ENCODE peak calls at places on chromosomes 3 and 15, in five cellular contexts. F is HepG2, O is IMR-90, S is A549, L is HCT116. Y is an unnamed sample.

GRCh38 chr15:88627463-88627862 is 6.3 kb downstream of the AEN start:
- DNase-seq in S (no peak), L (no peak), O (no peak), F (no peak), Y (no peak)

GRCh38 chr3:18290130-18290529 is 135.0 kb downstream of the SATB1 start:
- DNase-seq in O (no peak), S (no peak), L (no peak), F (no peak), Y (no peak)

GRCh38 chr3:40768536-40768935 is 243.8 kb downstream of the ZNF621 start:
- DNase-seq in L (no peak), F (no peak), O (no peak), S (no peak), Y (no peak)

GRCh38 chr3:125119752-125120369 is 64.1 kb upstream of the HEG1 start:
- DNase-seq in S (no peak), O (no peak), F (no peak), L (no peak), Y (no peak)

GRCh38 chr3:150238043-150238802 is 169.9 kb upstream of the TSC22D2 start:
- DNase-seq in S (no peak), L (no peak), F (no peak), O (no peak), Y (no peak)

GRCh38 chr3:147483145-147483544 is 74.0 kb downstream of the ZIC1 start:
- DNase-seq in L (no peak), S (no peak), O (no peak), F (no peak), Y (no peak)

GRCh38 chr3:23501201-23501824 is 298.2 kb downstream of the UBE2E2 start:
- DNase-seq in S (no peak), L (no peak), O (peak), F (no peak), Y (no peak)

GRCh38 chr15:87706001-87706400 is 550.5 kb downstream of the NTRK3 start:
- DNase-seq in O (no peak), L (no peak), S (no peak), F (no peak), Y (no peak)

GRCh38 chr3:84717894-84718293 is 240.9 kb upstream of the CADM2 start:
- DNase-seq in L (no peak), O (no peak), S (no peak), F (no peak), Y (no peak)

GRCh38 chr3:141052570-141053069 is 1.5 kb downstream of the SPSB4 start:
- DNase-seq in L (no peak), F (no peak), S (no peak), O (no peak), Y (peak)

GRCh38 chr15:61768131-61768530 is 292.1 kb downstream of the VPS13C start:
- DNase-seq in L (no peak), F (no peak), O (no peak), S (no peak), Y (no peak)

GRCh38 chr3:123953735-123954134 is 7.3 kb downstream of the CCDC14 start:
- DNase-seq in L (no peak), S (no peak), O (no peak), F (no peak), Y (no peak)

GRCh38 chr3:132730891-132731580 is 8.8 kb upstream of the NPHP3 start:
- DNase-seq in O (peak), L (no peak), F (peak), S (peak), Y (no peak)

GRCh38 chr3:155853214-155854146 is 747 bp downstream of the SLC33A1 start:
- DNase-seq in L (no peak), S (peak), F (peak), O (peak), Y (no peak)

GRCh38 chr3:172129868-172130751 is 90.7 kb downstream of the FNDC3B start:
- DNase-seq in F (peak), O (peak), L (peak), S (peak), Y (no peak)

GRCh38 chr15:58306591-58307312 is 125.0 kb upstream of the LIPC start:
- DNase-seq in L (no peak), F (peak), S (no peak), O (no peak), Y (no peak)

GRCh38 chr15:68637755-68638405 is 59.1 kb downstream of the CORO2B start:
- DNase-seq in F (no peak), O (peak), L (no peak), S (no peak), Y (no peak)

GRCh38 chr15:34336947-34337556 is 529 bp downstream of the SLC12A6 start:
- DNase-seq in F (no peak), L (no peak), S (no peak), O (no peak), Y (no peak)

GRCh38 chr15:51620647-51621046 is 1.9 kb downstream of the DMXL2 start:
- DNase-seq in F (no peak), L (no peak), O (no peak), S (no peak), Y (no peak)

GRCh38 chr3:67357610-67358458 is 296.6 kb downstream of the SUCLG2 start:
- DNase-seq in F (peak), O (peak), S (peak), L (peak), Y (peak)

GRCh38 chr15:81357178-81357686 is 16.8 kb downstream of the TMC3 start:
- DNase-seq in F (peak), O (no peak), S (no peak), L (peak), Y (no peak)

GRCh38 chr3:183328823-183329222 is 75.8 kb downstream of the B3GNT5 start:
- DNase-seq in L (no peak), S (no peak), F (no peak), O (peak), Y (no peak)

GRCh38 chr15:101651753-101652097 is 456 bp downstream of the TM2D3 start:
- DNase-seq in L (no peak), O (no peak), F (peak), S (peak), Y (no peak)

GRCh38 chr3:63998852-63999754 is 24.2 kb downstream of the PSMD6 start:
- DNase-seq in F (no peak), O (no peak), L (no peak), S (no peak), Y (no peak)

GRCh38 chr3:8793242-8793641 is 23.8 kb upstream of the OXTR start:
- DNase-seq in F (no peak), O (peak), L (no peak), S (peak), Y (no peak)

GRCh38 chr3:25438791-25439555 is 10.9 kb downstream of the RARB start:
- DNase-seq in L (no peak), O (no peak), S (no peak), F (no peak), Y (no peak)

GRCh38 chr3:149448331-149448831 is 26.1 kb upstream of the TM4SF4 start:
- DNase-seq in L (no peak), F (no peak), S (no peak), O (peak), Y (no peak)

GRCh38 chr15:38899300-38899699 is 334.7 kb upstream of the RASGRP1 start:
- DNase-seq in O (peak), F (no peak), L (no peak), S (no peak), Y (no peak)

GRCh38 chr3:113844622-113845222 is 6.1 kb downstream of the GRAMD1C start:
- DNase-seq in L (no peak), S (peak), O (peak), F (peak), Y (no peak)

DNA sequence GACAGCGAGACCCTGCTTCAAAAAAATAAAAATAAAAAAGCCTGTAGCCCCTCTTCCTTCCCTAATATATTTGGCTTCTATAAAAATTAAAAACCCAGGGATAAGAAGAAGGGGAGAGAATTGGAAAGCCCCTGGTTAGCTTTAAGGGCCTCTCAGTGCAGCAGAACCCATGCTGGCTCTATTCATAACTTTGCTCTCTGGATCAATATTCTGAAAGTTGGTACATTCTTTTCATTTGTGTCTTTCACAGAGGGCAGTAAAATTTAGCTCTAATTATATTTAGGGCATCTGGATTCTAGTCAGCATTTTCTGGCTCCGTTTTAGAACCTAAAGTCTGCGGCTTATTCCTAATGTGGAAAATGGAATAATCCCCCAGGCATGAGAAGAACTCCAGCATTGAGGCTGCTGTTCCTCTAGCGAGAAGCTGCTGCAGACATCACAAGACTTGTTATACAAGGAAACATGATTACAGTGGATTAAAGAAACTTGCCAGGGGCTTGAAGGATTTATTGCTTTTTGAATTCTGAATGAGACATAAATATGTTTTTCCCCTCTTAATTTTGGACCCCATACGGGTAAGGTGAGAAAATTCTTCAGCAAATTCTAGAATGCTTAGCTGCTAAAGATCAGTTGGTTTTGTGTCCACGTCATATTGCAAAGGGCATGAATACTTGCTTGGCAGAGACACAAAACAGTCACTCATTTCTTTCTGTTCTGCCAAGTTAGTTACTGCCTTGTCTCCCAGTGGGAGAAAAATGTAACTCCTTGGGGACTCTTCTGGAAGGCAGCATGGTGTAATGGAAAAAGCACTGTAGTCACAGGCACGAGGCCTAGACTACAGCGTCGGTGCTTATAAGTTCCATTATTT is 177.7 kb downstream of the VGLL4 start:
- DNase-seq in S (no peak), L (no peak), O (peak), F (no peak), Y (no peak)
- TF ChIP-seq RAD21 in S (no peak), L (no peak), O (no peak), F (no peak), Y (no peak)

GRCh38 chr3:71317140-71317539 is 266.4 kb downstream of the FOXP1 start:
- DNase-seq in F (no peak), O (no peak), S (no peak), L (no peak), Y (no peak)

GRCh38 chr3:71316378-71316777 is 267.1 kb downstream of the FOXP1 start:
- DNase-seq in S (no peak), O (no peak), L (no peak), F (no peak), Y (no peak)

GRCh38 chr3:71317749-71318458 is 265.6 kb downstream of the FOXP1 start:
- DNase-seq in L (no peak), O (peak), S (no peak), F (peak), Y (no peak)

GRCh38 chr3:71313844-71314243 is 269.7 kb downstream of the FOXP1 start:
- DNase-seq in O (no peak), F (no peak), S (no peak), L (no peak), Y (no peak)

DNA sequence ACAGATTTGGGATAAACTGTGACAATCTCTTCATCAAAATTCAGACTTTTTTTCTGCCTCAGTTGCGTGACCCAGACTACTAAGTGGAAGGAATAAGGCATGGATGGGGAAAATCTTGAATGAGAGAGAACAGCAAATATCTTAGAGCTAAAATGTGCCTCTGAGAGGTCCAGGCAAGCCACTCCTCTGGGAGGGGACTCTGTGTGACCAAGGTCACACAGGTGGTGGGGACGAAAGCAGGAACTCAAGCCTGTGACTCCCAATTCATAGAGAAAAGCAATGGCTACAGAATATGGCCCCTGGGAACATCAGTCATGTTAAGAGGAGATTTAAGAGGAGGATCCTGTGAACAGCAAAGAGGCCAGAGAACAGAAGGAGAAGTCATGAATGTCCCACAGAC is 268.1 kb downstream of the FOXP1 start:
- DNase-seq in S (no peak), F (no peak), O (no peak), L (no peak), Y (no peak)
- TF ChIP-seq RAD21 in S (no peak), F (no peak), O (no peak), L (no peak), Y (no peak)

GRCh38 chr15:85828869-85829268 is 34.1 kb upstream of the KLHL25 start:
- DNase-seq in S (no peak), F (no peak), O (no peak), L (no peak), Y (no peak)

GRCh38 chr15:85828026-85828597 is 33.4 kb upstream of the KLHL25 start:
- DNase-seq in L (no peak), F (no peak), O (no peak), S (no peak), Y (no peak)

GRCh38 chr15:85832389-85832788 is 37.7 kb upstream of the KLHL25 start:
- DNase-seq in F (no peak), L (no peak), S (no peak), O (no peak), Y (no peak)

GRCh38 chr15:85834651-85835050 is 39.9 kb upstream of the KLHL25 start:
- DNase-seq in L (no peak), S (no peak), O (no peak), F (no peak), Y (no peak)

GRCh38 chr15:85831415-85832113 is 36.8 kb upstream of the KLHL25 start:
- DNase-seq in O (peak), F (peak), S (peak), L (peak), Y (peak)
- TF ChIP-seq RAD21 in O (peak), F (peak), S (peak), L (peak), Y (peak)

DNA sequence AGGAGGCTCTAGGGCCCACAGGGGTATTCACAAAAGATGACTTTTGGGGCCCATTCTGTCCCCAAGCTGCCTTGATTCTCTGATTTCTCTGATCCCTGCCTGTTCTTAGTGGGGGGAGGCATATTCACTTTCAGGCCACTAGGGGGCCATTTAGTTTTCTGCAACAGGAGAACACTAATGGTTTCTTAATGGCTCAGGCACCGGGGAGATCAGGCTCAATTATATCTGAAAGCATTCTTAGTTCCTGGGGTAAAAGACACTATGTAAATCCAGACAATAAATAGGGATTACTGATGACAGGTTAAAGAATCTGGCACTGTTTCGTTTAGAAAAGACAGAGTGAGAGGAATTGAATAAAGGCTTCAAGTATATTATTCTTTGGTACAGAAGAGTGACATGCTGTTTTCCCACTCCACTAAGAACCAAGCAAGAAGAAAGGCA is 2.5 kb upstream of the INAFM2 start:
- DNase-seq in O (peak), S (peak), F (peak), L (peak), Y (no peak)
- TF ChIP-seq RAD21 in O (peak), S (peak), F (no peak), L (peak), Y (peak)

GRCh38 chr3:30199855-30200254 is 406.5 kb upstream of the TGFBR2 start:
- DNase-seq in F (no peak), S (no peak), O (no peak), L (no peak), Y (no peak)

GRCh38 chr3:30195352-30195751 is 411.0 kb upstream of the TGFBR2 start:
- DNase-seq in L (no peak), S (no peak), O (no peak), F (no peak), Y (no peak)

GRCh38 chr3:30201715-30202114 is 404.7 kb upstream of the TGFBR2 start:
- DNase-seq in L (no peak), O (peak), S (no peak), F (no peak), Y (no peak)

GRCh38 chr3:30199096-30199734 is 407.2 kb upstream of the TGFBR2 start:
- DNase-seq in S (peak), F (peak), L (peak), O (peak), Y (peak)

DNA sequence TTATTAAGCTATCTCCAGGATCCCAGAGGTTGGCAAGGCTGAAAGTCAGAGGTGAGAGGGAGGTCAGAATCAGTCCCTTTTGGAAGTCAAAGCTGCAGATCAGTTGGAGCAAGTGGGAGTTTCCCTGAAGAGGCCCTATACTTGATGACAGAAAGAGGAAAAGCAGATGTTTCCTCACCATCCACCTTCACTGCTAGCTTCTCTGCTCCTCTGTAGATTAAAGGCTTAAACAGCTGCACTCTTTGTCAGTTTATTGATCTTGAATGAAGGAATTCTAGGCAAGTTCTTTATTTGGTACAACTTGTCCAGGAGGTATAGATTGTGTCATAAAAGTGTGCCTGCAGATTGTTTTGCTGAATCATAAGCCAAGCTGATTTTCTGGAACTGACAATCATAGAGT is 408.2 kb upstream of the TGFBR2 start:
- DNase-seq in L (no peak), F (no peak), O (no peak), S (no peak), Y (no peak)
- TF ChIP-seq RAD21 in L (no peak), F (no peak), O (no peak), S (no peak), Y (no peak)

GRCh38 chr3:5002174-5002870 is 23.1 kb downstream of the BHLHE40 start:
- DNase-seq in F (no peak), S (no peak), L (no peak), O (no peak), Y (no peak)
- TF ChIP-seq RAD21 in F (no peak), S (no peak), L (no peak), O (no peak), Y (no peak)

DNA sequence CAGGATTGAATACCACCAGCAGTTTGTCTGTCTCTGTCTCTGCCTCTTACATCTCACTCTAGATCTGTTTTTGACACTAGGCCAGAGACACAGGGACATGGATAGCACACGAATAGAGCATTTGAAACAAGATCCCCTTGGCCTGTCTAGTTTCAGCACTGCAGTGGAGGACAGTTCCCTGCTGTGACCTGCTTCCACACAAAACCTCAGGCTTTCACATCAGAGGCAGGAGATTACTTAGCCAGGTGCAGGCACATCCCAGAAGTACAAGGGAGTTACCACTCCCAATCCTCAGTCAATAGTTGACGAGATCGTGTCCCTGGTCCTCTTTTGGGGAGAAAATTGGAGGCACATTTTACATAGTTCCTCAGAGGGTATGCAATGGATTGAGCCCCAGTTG is 34.0 kb upstream of the CCK start:
- DNase-seq in S (no peak), L (no peak), O (peak), F (peak), Y (peak)
- TF ChIP-seq RAD21 in S (no peak), L (no peak), O (no peak), F (no peak), Y (no peak)

GRCh38 chr3:177960014-177960413 is 576.2 kb upstream of the KCNMB2 start:
- DNase-seq in S (no peak), L (no peak), O (peak), F (no peak), Y (no peak)
- TF ChIP-seq RAD21 in S (no peak), L (no peak), O (no peak), F (no peak), Y (no peak)

GRCh38 chr3:53161820-53162671 is 1.0 kb downstream of the PRKCD start:
- DNase-seq in S (peak), O (peak), F (no peak), L (no peak), Y (no peak)
- TF ChIP-seq RAD21 in S (no peak), O (no peak), F (no peak), L (no peak), Y (no peak)

GRCh38 chr3:31250116-31250813 is 282.5 kb upstream of the STT3B start:
- DNase-seq in L (no peak), O (peak), F (no peak), S (no peak), Y (no peak)
- TF ChIP-seq RAD21 in L (no peak), O (no peak), F (no peak), S (no peak), Y (no peak)

Y was measured in H1.